ENCODE peak calls at places on chromosomes 5 and 9, in four cellular contexts. J is RCC 7860, Q is PC-3, L is nephron progenitor cell. K is an unnamed sample.
A peak's percentile ranks its signal among the peaks of the same experiment; 100 is the strongest.

GRCh38 chr5:160047362-160047761 is 38.4 kb downstream of the TTC1 start:
- DNase-seq in J (no peak), Q (no peak), L (no peak), K (no peak)

GRCh38 chr5:34487202-34487879 is 168.8 kb upstream of the RAI14 start:
- DNase-seq in J (no peak), Q (peak; percentile 94), L (no peak), K (no peak)

GRCh38 chr5:115396698-115397097 is 100.2 kb upstream of the CCDC112 start:
- DNase-seq in J (no peak), Q (no peak), L (no peak), K (no peak)

GRCh38 chr9:93668261-93668871 is 92.0 kb downstream of the PHF2 start:
- DNase-seq in J (no peak), Q (no peak), L (no peak), K (peak; percentile 53)

GRCh38 chr9:124813041-124813440 is 36.1 kb downstream of the OLFML2A start:
- DNase-seq in J (no peak), Q (no peak), L (no peak), K (no peak)

GRCh38 chr5:1203311-1203967 is 2.0 kb downstream of the SLC6A19 start:
- DNase-seq in J (no peak), Q (no peak), L (no peak), K (no peak)

GRCh38 chr5:158648631-158649030 is 451.1 kb downstream of the EBF1 start:
- DNase-seq in J (no peak), Q (no peak), L (no peak), K (no peak)

GRCh38 chr5:148011407-148012124 is 52.2 kb upstream of the SPINK5 start:
- DNase-seq in J (peak; percentile 29), Q (peak; percentile 98), L (no peak), K (no peak)

GRCh38 chr9:128688501-128689292 is at the start of gene SET:
- DNase-seq in J (peak; percentile 86), Q (peak; percentile 92), L (peak; percentile 97), K (peak; percentile 98)

GRCh38 chr5:135376961-135377621 is 21.9 kb downstream of the MACROH2A1 start:
- DNase-seq in J (no peak), Q (no peak), L (no peak), K (no peak)

GRCh38 chr9:100601216-100601615 is 23.3 kb downstream of the CAVIN4 start:
- DNase-seq in J (peak; percentile 45), Q (peak; percentile 69), L (peak; percentile 54), K (peak; percentile 74)

GRCh38 chr5:132054031-132054696 is 6.3 kb upstream of the IL3 start:
- DNase-seq in J (no peak), Q (no peak), L (no peak), K (no peak)

GRCh38 chr9:22244141-22245011 is 202.2 kb upstream of the DMRTA1 start:
- DNase-seq in J (peak; percentile 22), Q (peak; percentile 73), L (peak; percentile 45), K (peak; percentile 53)

GRCh38 chr5:96936431-96937221 is 746 bp downstream of the LNPEP start:
- DNase-seq in J (no peak), Q (peak; percentile 25), L (peak; percentile 23), K (peak; percentile 60)

GRCh38 chr5:132052520-132052919 is 7.9 kb upstream of the IL3 start:
- DNase-seq in J (no peak), Q (no peak), L (no peak), K (no peak)

GRCh38 chr9:135552698-135553161 is 6.8 kb downstream of the OBP2A start:
- DNase-seq in J (no peak), Q (no peak), L (peak; percentile 38), K (no peak)

GRCh38 chr5:101643793-101644192 is 652.3 kb downstream of the SLCO4C1 start:
- DNase-seq in J (no peak), Q (no peak), L (no peak), K (no peak)

K was measured in neural progenitor cell.